ENCODE peak calls at places on chromosomes 13 and 19, in four cellular contexts. C is M059J, M is hypothalamus, P is H9. Z is an unnamed sample.

GRCh38 chr13:100608906-100609305 is 20.3 kb upstream of the GGACT start:
- DNase-seq in C (no peak), M (no peak), P (no peak), Z (peak)

GRCh38 chr13:111558700-111559088 is 238.3 kb downstream of the TEX29 start:
- DNase-seq in C (no peak), M (no peak), P (no peak), Z (no peak)

GRCh38 chr13:28654276-28654675 is 4.7 kb upstream of the POMP start:
- DNase-seq in C (no peak), M (no peak), P (no peak), Z (no peak)

GRCh38 chr19:8831832-8832131 is 322 bp downstream of the ZNF558 start:
- DNase-seq in C (no peak), M (no peak), P (no peak), Z (no peak)

GRCh38 chr13:61144834-61145593 is 270.6 kb downstream of the PCDH20 start:
- DNase-seq in C (no peak), M (no peak), P (no peak), Z (no peak)

GRCh38 chr13:31072041-31072440 is 89.7 kb downstream of the HSPH1 start:
- DNase-seq in C (peak), M (no peak), P (no peak), Z (no peak)

GRCh38 chr13:53191091-53191490 is 162.5 kb downstream of the OLFM4 start:
- DNase-seq in C (peak), M (no peak), P (peak), Z (no peak)

GRCh38 chr13:99307648-99308339 is 595 bp upstream of the GPR183 start:
- DNase-seq in C (peak), M (no peak), P (no peak), Z (peak)

GRCh38 chr13:75256922-75257321 is 225.0 kb downstream of the TBC1D4 start:
- DNase-seq in C (peak), M (no peak), P (no peak), Z (no peak)

GRCh38 chr13:113855931-113856715 is 7.8 kb downstream of the GAS6 start:
- DNase-seq in C (no peak), M (no peak), P (no peak), Z (no peak)

GRCh38 chr19:33089061-33089460 is 8.1 kb downstream of the GPATCH1 start:
- DNase-seq in C (no peak), M (no peak), P (no peak), Z (no peak)

GRCh38 chr19:49672131-49672919 is 4.7 kb upstream of the PRMT1 start:
- DNase-seq in C (peak), M (peak), P (peak), Z (peak)

GRCh38 chr19:13334801-13335481 is 171.3 kb downstream of the CACNA1A start:
- DNase-seq in C (no peak), M (no peak), P (no peak), Z (no peak)

Z was measured in activated naive CD8-positive, alpha-beta T cell treated with anti-CD3 and anti-CD28 coated beads for 36 hours.